ENCODE peak calls at places on chromosome 1, in nine cellular contexts. F is NAMALWA; Y is HEK293T; X is GM12865; P is NCI-H1092; E is stimulated activated CD4-positive, alpha-beta T cell treated with anti-CD3 and anti-CD28 coated beads, Interleukin-4, amount 100 ng/mL, for 1 hour; R is stimulated activated CD8-positive, alpha-beta memory T cell treated with anti-CD3 and anti-CD28 coated beads, Interleukin-2, amount 100 ng/mL, for 1 hour; C is chondrocyte; G is putamen. B is an unnamed sample.

GRCh38 chr1:111750856-111751255 is 4.8 kb upstream of the DDX20 start:
- DNase-seq in F (no peak), Y (no peak), X (no peak), P (no peak), E (no peak), R (no peak), C (no peak), G (no peak), B (no peak)

GRCh38 chr1:21319447-21320407 is 29.5 kb upstream of the ECE1 start:
- DNase-seq in F (no peak), Y (no peak), X (no peak), P (no peak), E (no peak), R (no peak), C (no peak), G (no peak), B (no peak)

GRCh38 chr1:152141971-152142584 is 16.9 kb downstream of the RPTN start:
- DNase-seq in F (peak), Y (peak), X (peak), P (peak), E (no peak), R (no peak), C (no peak), G (no peak), B (peak)

GRCh38 chr1:18946550-18947381 is 9.7 kb downstream of the IFFO2 start:
- DNase-seq in F (no peak), Y (no peak), X (no peak), P (no peak), E (no peak), R (no peak), C (no peak), G (no peak), B (no peak)

GRCh38 chr1:109787845-109788605 is 24.3 kb upstream of the EPS8L3 start:
- DNase-seq in F (no peak), Y (no peak), X (no peak), P (no peak), E (no peak), R (no peak), C (peak), G (no peak), B (no peak)

GRCh38 chr1:56424744-56425493 is 154.4 kb downstream of the PLPP3 start:
- DNase-seq in F (peak), Y (no peak), X (no peak), P (no peak), E (no peak), R (no peak), C (no peak), G (no peak), B (peak)

GRCh38 chr1:154871374-154871773 is 1.3 kb upstream of the KCNN3 start:
- DNase-seq in F (no peak), Y (no peak), X (no peak), P (no peak), E (no peak), R (no peak), C (no peak), G (no peak), B (no peak)

GRCh38 chr1:61307422-61308140 is 225.2 kb downstream of the NFIA start:
- DNase-seq in F (no peak), Y (no peak), X (no peak), P (no peak), E (no peak), R (no peak), C (no peak), G (no peak), B (no peak)

GRCh38 chr1:42239555-42239954 is 75.0 kb upstream of the GUCA2A start:
- DNase-seq in F (no peak), Y (no peak), X (no peak), P (no peak), E (no peak), R (no peak), C (no peak), G (no peak), B (no peak)

GRCh38 chr1:54054438-54054749 is 986 bp downstream of the TCEANC2 start:
- DNase-seq in F (peak), Y (no peak), X (peak), P (no peak), E (no peak), R (no peak), C (no peak), G (no peak), B (no peak)

GRCh38 chr1:211893260-211893659 is 62.7 kb upstream of the LPGAT1 start:
- DNase-seq in F (no peak), Y (no peak), X (no peak), P (no peak), E (no peak), R (no peak), C (no peak), G (no peak), B (no peak)

GRCh38 chr1:114342376-114342775 is 168.6 kb downstream of the TRIM33 start:
- DNase-seq in F (no peak), Y (no peak), X (no peak), P (no peak), E (no peak), R (no peak), C (no peak), G (no peak), B (no peak)

GRCh38 chr1:156689960-156690672 is 12.9 kb upstream of the NES start:
- DNase-seq in F (no peak), Y (no peak), X (no peak), P (no peak), E (no peak), R (no peak), C (no peak), G (no peak), B (no peak)

GRCh38 chr1:168035345-168035744 is 98.5 kb upstream of the MPC2 start:
- DNase-seq in F (no peak), Y (no peak), X (no peak), P (no peak), E (no peak), R (no peak), C (no peak), G (no peak), B (no peak)

GRCh38 chr1:211598514-211598913 is 19.6 kb upstream of the SLC30A1 start:
- DNase-seq in F (no peak), Y (no peak), X (no peak), P (no peak), E (no peak), R (no peak), C (no peak), G (no peak), B (no peak)